ENCODE peak calls at places on chromosomes 16 and 17, in ten cellular contexts. One of them, this sample, is unnamed.
A peak's percentile ranks its signal among the peaks of the same experiment; 100 is the strongest.

GRCh38 chr17:63405741-63406261 is 40.3 kb downstream of the CYB561 start:
- DNase-seq in stimulated activated CD4-positive, alpha-beta T cell treated with anti-CD3 and anti-CD28 coated beads, Interleukin-15, amount 100 ng/mL, for 48 hours: no peak
- DNase-seq in glomerular endothelial cell: peak; percentile 77
- DNase-seq in GM12864: peak; percentile 35
- DNase-seq in aorta: no peak
- DNase-seq in GDM1: peak; percentile 39
- DNase-seq in fibroblast of mammary gland: peak; percentile 93
- DNase-seq in left ventricle myocardium inferior: no peak
- DNase-seq in tibial nerve: no peak
- DNase-seq in M059J: peak; percentile 74
- DNase-seq in this sample: peak; percentile 94

GRCh38 chr17:31487648-31488263 is 96.3 kb downstream of the RAB11FIP4 start:
- DNase-seq in stimulated activated CD4-positive, alpha-beta T cell treated with anti-CD3 and anti-CD28 coated beads, Interleukin-15, amount 100 ng/mL, for 48 hours: peak; percentile 92
- DNase-seq in glomerular endothelial cell: no peak
- DNase-seq in GM12864: peak; percentile 64
- DNase-seq in aorta: peak; percentile 90
- DNase-seq in GDM1: peak; percentile 63
- DNase-seq in fibroblast of mammary gland: no peak
- DNase-seq in left ventricle myocardium inferior: peak; percentile 85
- DNase-seq in tibial nerve: peak; percentile 51
- DNase-seq in M059J: peak; percentile 78
- DNase-seq in this sample: peak; percentile 90

GRCh38 chr17:74276051-74276476 is 2.0 kb downstream of the DNAI2 start:
- DNase-seq in stimulated activated CD4-positive, alpha-beta T cell treated with anti-CD3 and anti-CD28 coated beads, Interleukin-15, amount 100 ng/mL, for 48 hours: no peak
- DNase-seq in glomerular endothelial cell: no peak
- DNase-seq in GM12864: no peak
- DNase-seq in aorta: no peak
- DNase-seq in GDM1: no peak
- DNase-seq in fibroblast of mammary gland: peak; percentile 64
- DNase-seq in left ventricle myocardium inferior: peak; percentile 66
- DNase-seq in tibial nerve: no peak
- DNase-seq in M059J: no peak
- DNase-seq in this sample: no peak

GRCh38 chr17:27804113-27804512 is 3.8 kb upstream of the NOS2 start:
- DNase-seq in stimulated activated CD4-positive, alpha-beta T cell treated with anti-CD3 and anti-CD28 coated beads, Interleukin-15, amount 100 ng/mL, for 48 hours: no peak
- DNase-seq in glomerular endothelial cell: no peak
- DNase-seq in GM12864: no peak
- DNase-seq in aorta: no peak
- DNase-seq in GDM1: no peak
- DNase-seq in fibroblast of mammary gland: no peak
- DNase-seq in left ventricle myocardium inferior: no peak
- DNase-seq in tibial nerve: no peak
- DNase-seq in M059J: no peak
- DNase-seq in this sample: no peak

GRCh38 chr16:85995591-85996461 is 96.9 kb downstream of the IRF8 start:
- DNase-seq in stimulated activated CD4-positive, alpha-beta T cell treated with anti-CD3 and anti-CD28 coated beads, Interleukin-15, amount 100 ng/mL, for 48 hours: no peak
- DNase-seq in glomerular endothelial cell: no peak
- DNase-seq in GM12864: no peak
- DNase-seq in aorta: no peak
- DNase-seq in GDM1: no peak
- DNase-seq in fibroblast of mammary gland: no peak
- DNase-seq in left ventricle myocardium inferior: no peak
- DNase-seq in tibial nerve: no peak
- DNase-seq in M059J: no peak
- DNase-seq in this sample: no peak

GRCh38 chr16:13956635-13957196 is 36.8 kb downstream of the ERCC4 start:
- DNase-seq in stimulated activated CD4-positive, alpha-beta T cell treated with anti-CD3 and anti-CD28 coated beads, Interleukin-15, amount 100 ng/mL, for 48 hours: no peak
- DNase-seq in glomerular endothelial cell: no peak
- DNase-seq in GM12864: no peak
- DNase-seq in aorta: no peak
- DNase-seq in GDM1: no peak
- DNase-seq in fibroblast of mammary gland: no peak
- DNase-seq in left ventricle myocardium inferior: no peak
- DNase-seq in tibial nerve: no peak
- DNase-seq in M059J: no peak
- DNase-seq in this sample: no peak

GRCh38 chr16:84740596-84741071 is 40.8 kb downstream of the USP10 start:
- DNase-seq in stimulated activated CD4-positive, alpha-beta T cell treated with anti-CD3 and anti-CD28 coated beads, Interleukin-15, amount 100 ng/mL, for 48 hours: no peak
- DNase-seq in glomerular endothelial cell: no peak
- DNase-seq in GM12864: no peak
- DNase-seq in aorta: no peak
- DNase-seq in GDM1: no peak
- DNase-seq in fibroblast of mammary gland: peak; percentile 49
- DNase-seq in left ventricle myocardium inferior: peak; percentile 40
- DNase-seq in tibial nerve: no peak
- DNase-seq in M059J: no peak
- DNase-seq in this sample: no peak

GRCh38 chr17:19546289-19547065 is 12.8 kb downstream of the SLC47A1 start:
- DNase-seq in stimulated activated CD4-positive, alpha-beta T cell treated with anti-CD3 and anti-CD28 coated beads, Interleukin-15, amount 100 ng/mL, for 48 hours: no peak
- DNase-seq in glomerular endothelial cell: no peak
- DNase-seq in GM12864: no peak
- DNase-seq in aorta: peak; percentile 78
- DNase-seq in GDM1: no peak
- DNase-seq in fibroblast of mammary gland: no peak
- DNase-seq in left ventricle myocardium inferior: peak; percentile 44
- DNase-seq in tibial nerve: no peak
- DNase-seq in M059J: no peak
- DNase-seq in this sample: peak; percentile 18

GRCh38 chr17:74045608-74046007 is 157.9 kb upstream of the RPL38 start:
- DNase-seq in stimulated activated CD4-positive, alpha-beta T cell treated with anti-CD3 and anti-CD28 coated beads, Interleukin-15, amount 100 ng/mL, for 48 hours: no peak
- DNase-seq in glomerular endothelial cell: no peak
- DNase-seq in GM12864: no peak
- DNase-seq in aorta: no peak
- DNase-seq in GDM1: no peak
- DNase-seq in fibroblast of mammary gland: no peak
- DNase-seq in left ventricle myocardium inferior: no peak
- DNase-seq in tibial nerve: no peak
- DNase-seq in M059J: peak; percentile 27
- DNase-seq in this sample: peak; percentile 24

GRCh38 chr17:36989173-36989572 is 40.4 kb downstream of the AATF start:
- DNase-seq in stimulated activated CD4-positive, alpha-beta T cell treated with anti-CD3 and anti-CD28 coated beads, Interleukin-15, amount 100 ng/mL, for 48 hours: no peak
- DNase-seq in glomerular endothelial cell: no peak
- DNase-seq in GM12864: no peak
- DNase-seq in aorta: no peak
- DNase-seq in GDM1: no peak
- DNase-seq in fibroblast of mammary gland: no peak
- DNase-seq in left ventricle myocardium inferior: no peak
- DNase-seq in tibial nerve: no peak
- DNase-seq in M059J: no peak
- DNase-seq in this sample: no peak

GRCh38 chr17:27346228-27346899 is 52.5 kb downstream of the WSB1 start:
- DNase-seq in stimulated activated CD4-positive, alpha-beta T cell treated with anti-CD3 and anti-CD28 coated beads, Interleukin-15, amount 100 ng/mL, for 48 hours: no peak
- DNase-seq in glomerular endothelial cell: no peak
- DNase-seq in GM12864: no peak
- DNase-seq in aorta: no peak
- DNase-seq in GDM1: no peak
- DNase-seq in fibroblast of mammary gland: no peak
- DNase-seq in left ventricle myocardium inferior: no peak
- DNase-seq in tibial nerve: no peak
- DNase-seq in M059J: no peak
- DNase-seq in this sample: no peak

GRCh38 chr16:21076186-21076883 is 74.3 kb downstream of the DNAH3 start:
- DNase-seq in stimulated activated CD4-positive, alpha-beta T cell treated with anti-CD3 and anti-CD28 coated beads, Interleukin-15, amount 100 ng/mL, for 48 hours: no peak
- DNase-seq in glomerular endothelial cell: peak; percentile 41
- DNase-seq in GM12864: no peak
- DNase-seq in aorta: no peak
- DNase-seq in GDM1: no peak
- DNase-seq in fibroblast of mammary gland: no peak
- DNase-seq in left ventricle myocardium inferior: no peak
- DNase-seq in tibial nerve: no peak
- DNase-seq in M059J: no peak
- DNase-seq in this sample: no peak

GRCh38 chr16:3773663-3774062 is 56.3 kb upstream of the TRAP1 start:
- DNase-seq in stimulated activated CD4-positive, alpha-beta T cell treated with anti-CD3 and anti-CD28 coated beads, Interleukin-15, amount 100 ng/mL, for 48 hours: no peak
- DNase-seq in glomerular endothelial cell: no peak
- DNase-seq in GM12864: no peak
- DNase-seq in aorta: no peak
- DNase-seq in GDM1: no peak
- DNase-seq in fibroblast of mammary gland: no peak
- DNase-seq in left ventricle myocardium inferior: no peak
- DNase-seq in tibial nerve: no peak
- DNase-seq in M059J: no peak
- DNase-seq in this sample: no peak

GRCh38 chr16:80319181-80319580 is 221.6 kb upstream of the DYNLRB2 start:
- DNase-seq in stimulated activated CD4-positive, alpha-beta T cell treated with anti-CD3 and anti-CD28 coated beads, Interleukin-15, amount 100 ng/mL, for 48 hours: no peak
- DNase-seq in glomerular endothelial cell: no peak
- DNase-seq in GM12864: no peak
- DNase-seq in aorta: no peak
- DNase-seq in GDM1: no peak
- DNase-seq in fibroblast of mammary gland: no peak
- DNase-seq in left ventricle myocardium inferior: no peak
- DNase-seq in tibial nerve: no peak
- DNase-seq in M059J: peak; percentile 22
- DNase-seq in this sample: peak; percentile 2

GRCh38 chr16:4660454-4661007 is 32.8 kb upstream of the NUDT16L1 start:
- DNase-seq in stimulated activated CD4-positive, alpha-beta T cell treated with anti-CD3 and anti-CD28 coated beads, Interleukin-15, amount 100 ng/mL, for 48 hours: peak; percentile 83
- DNase-seq in glomerular endothelial cell: no peak
- DNase-seq in GM12864: no peak
- DNase-seq in aorta: peak; percentile 73
- DNase-seq in GDM1: no peak
- DNase-seq in fibroblast of mammary gland: peak; percentile 64
- DNase-seq in left ventricle myocardium inferior: peak; percentile 51
- DNase-seq in tibial nerve: no peak
- DNase-seq in M059J: peak; percentile 70
- DNase-seq in this sample: no peak

GRCh38 chr16:35319536-35320192 is 1860.3 kb downstream of the TP53TG3F start:
- DNase-seq in stimulated activated CD4-positive, alpha-beta T cell treated with anti-CD3 and anti-CD28 coated beads, Interleukin-15, amount 100 ng/mL, for 48 hours: no peak
- DNase-seq in glomerular endothelial cell: no peak
- DNase-seq in GM12864: no peak
- DNase-seq in aorta: no peak
- DNase-seq in GDM1: no peak
- DNase-seq in fibroblast of mammary gland: no peak
- DNase-seq in left ventricle myocardium inferior: no peak
- DNase-seq in tibial nerve: no peak
- DNase-seq in M059J: no peak
- DNase-seq in this sample: no peak

GRCh38 chr17:49456172-49456965 is 38.7 kb upstream of the NGFR start:
- DNase-seq in stimulated activated CD4-positive, alpha-beta T cell treated with anti-CD3 and anti-CD28 coated beads, Interleukin-15, amount 100 ng/mL, for 48 hours: no peak
- DNase-seq in glomerular endothelial cell: no peak
- DNase-seq in GM12864: no peak
- DNase-seq in aorta: peak; percentile 44
- DNase-seq in GDM1: peak; percentile 64
- DNase-seq in fibroblast of mammary gland: peak; percentile 77
- DNase-seq in left ventricle myocardium inferior: no peak
- DNase-seq in tibial nerve: no peak
- DNase-seq in M059J: peak; percentile 90
- DNase-seq in this sample: peak; percentile 37

GRCh38 chr17:81807839-81808238 is 3.9 kb downstream of the GCGR start:
- DNase-seq in stimulated activated CD4-positive, alpha-beta T cell treated with anti-CD3 and anti-CD28 coated beads, Interleukin-15, amount 100 ng/mL, for 48 hours: no peak
- DNase-seq in glomerular endothelial cell: no peak
- DNase-seq in GM12864: no peak
- DNase-seq in aorta: no peak
- DNase-seq in GDM1: no peak
- DNase-seq in fibroblast of mammary gland: no peak
- DNase-seq in left ventricle myocardium inferior: no peak
- DNase-seq in tibial nerve: no peak
- DNase-seq in M059J: no peak
- DNase-seq in this sample: no peak

GRCh38 chr16:62404857-62405611 is 368.8 kb upstream of the CDH8 start:
- DNase-seq in stimulated activated CD4-positive, alpha-beta T cell treated with anti-CD3 and anti-CD28 coated beads, Interleukin-15, amount 100 ng/mL, for 48 hours: no peak
- DNase-seq in glomerular endothelial cell: no peak
- DNase-seq in GM12864: no peak
- DNase-seq in aorta: no peak
- DNase-seq in GDM1: no peak
- DNase-seq in fibroblast of mammary gland: no peak
- DNase-seq in left ventricle myocardium inferior: no peak
- DNase-seq in tibial nerve: no peak
- DNase-seq in M059J: no peak
- DNase-seq in this sample: no peak

GRCh38 chr17:61477204-61477834 is 25.1 kb downstream of the TBX4 start:
- DNase-seq in stimulated activated CD4-positive, alpha-beta T cell treated with anti-CD3 and anti-CD28 coated beads, Interleukin-15, amount 100 ng/mL, for 48 hours: no peak
- DNase-seq in glomerular endothelial cell: no peak
- DNase-seq in GM12864: no peak
- DNase-seq in aorta: no peak
- DNase-seq in GDM1: no peak
- DNase-seq in fibroblast of mammary gland: no peak
- DNase-seq in left ventricle myocardium inferior: no peak
- DNase-seq in tibial nerve: no peak
- DNase-seq in M059J: no peak
- DNase-seq in this sample: no peak

GRCh38 chr17:62627904-62628603 is 584 bp downstream of the MRC2 start:
- DNase-seq in stimulated activated CD4-positive, alpha-beta T cell treated with anti-CD3 and anti-CD28 coated beads, Interleukin-15, amount 100 ng/mL, for 48 hours: peak; percentile 22
- DNase-seq in glomerular endothelial cell: no peak
- DNase-seq in GM12864: no peak
- DNase-seq in aorta: peak; percentile 79
- DNase-seq in GDM1: peak; percentile 37
- DNase-seq in fibroblast of mammary gland: peak; percentile 80
- DNase-seq in left ventricle myocardium inferior: peak; percentile 54
- DNase-seq in tibial nerve: no peak
- DNase-seq in M059J: peak; percentile 60
- DNase-seq in this sample: peak; percentile 30

GRCh38 chr17:81566461-81567126 is 14.4 kb upstream of the FAAP100 start:
- DNase-seq in stimulated activated CD4-positive, alpha-beta T cell treated with anti-CD3 and anti-CD28 coated beads, Interleukin-15, amount 100 ng/mL, for 48 hours: no peak
- DNase-seq in glomerular endothelial cell: peak; percentile 90
- DNase-seq in GM12864: no peak
- DNase-seq in aorta: peak; percentile 86
- DNase-seq in GDM1: peak; percentile 70
- DNase-seq in fibroblast of mammary gland: peak; percentile 90
- DNase-seq in left ventricle myocardium inferior: peak; percentile 61
- DNase-seq in tibial nerve: peak; percentile 52
- DNase-seq in M059J: peak; percentile 94
- DNase-seq in this sample: peak; percentile 87

GRCh38 chr16:14015948-14016347 is 55.2 kb upstream of the MRTFB start:
- DNase-seq in stimulated activated CD4-positive, alpha-beta T cell treated with anti-CD3 and anti-CD28 coated beads, Interleukin-15, amount 100 ng/mL, for 48 hours: no peak
- DNase-seq in glomerular endothelial cell: peak; percentile 62
- DNase-seq in GM12864: no peak
- DNase-seq in aorta: peak; percentile 64
- DNase-seq in GDM1: no peak
- DNase-seq in fibroblast of mammary gland: peak; percentile 97
- DNase-seq in left ventricle myocardium inferior: no peak
- DNase-seq in tibial nerve: no peak
- DNase-seq in M059J: peak; percentile 76
- DNase-seq in this sample: peak; percentile 65

GRCh38 chr17:74601944-74602572 is 10.0 kb upstream of the CD300LD start:
- DNase-seq in stimulated activated CD4-positive, alpha-beta T cell treated with anti-CD3 and anti-CD28 coated beads, Interleukin-15, amount 100 ng/mL, for 48 hours: peak; percentile 9
- DNase-seq in glomerular endothelial cell: peak; percentile 7
- DNase-seq in GM12864: no peak
- DNase-seq in aorta: no peak
- DNase-seq in GDM1: peak; percentile 23
- DNase-seq in fibroblast of mammary gland: peak; percentile 64
- DNase-seq in left ventricle myocardium inferior: no peak
- DNase-seq in tibial nerve: no peak
- DNase-seq in M059J: peak; percentile 51
- DNase-seq in this sample: peak; percentile 73

GRCh38 chr16:63702981-63703590 is 1418.8 kb downstream of the CDH11 start:
- DNase-seq in stimulated activated CD4-positive, alpha-beta T cell treated with anti-CD3 and anti-CD28 coated beads, Interleukin-15, amount 100 ng/mL, for 48 hours: no peak
- DNase-seq in glomerular endothelial cell: no peak
- DNase-seq in GM12864: no peak
- DNase-seq in aorta: no peak
- DNase-seq in GDM1: no peak
- DNase-seq in fibroblast of mammary gland: no peak
- DNase-seq in left ventricle myocardium inferior: no peak
- DNase-seq in tibial nerve: no peak
- DNase-seq in M059J: no peak
- DNase-seq in this sample: no peak

This sample was measured in PC-3.